ENCODE peak calls at places on chromosomes 1 and 21, in five cellular contexts. A, G, X, S and C are unnamed samples.

GRCh38 chr1:242209063-242209462 is 210.2 kb upstream of the MAP1LC3C start:
- DNase-seq in X (no peak), G (no peak), A (no peak), S (no peak), C (no peak)

GRCh38 chr1:31748265-31748859 is 15.8 kb downstream of the ADGRB2 start:
- DNase-seq in X (no peak), G (no peak), A (no peak), S (no peak), C (no peak)

GRCh38 chr1:89548486-89548857 is 23.8 kb downstream of the LRRC8B start:
- DNase-seq in A (no peak), G (no peak), S (no peak), X (no peak), C (no peak)

GRCh38 chr1:3453891-3454810 is at the start of gene ARHGEF16:
- DNase-seq in A (no peak), G (peak), X (no peak), S (no peak), C (no peak)

GRCh38 chr1:21013510-21013909 is 163.2 kb downstream of the EIF4G3 start:
- DNase-seq in G (no peak), S (no peak), A (no peak), X (no peak), C (no peak)

GRCh38 chr21:17613242-17613676 is 558 bp upstream of the BTG3 start:
- DNase-seq in A (peak), X (peak), S (no peak), G (no peak), C (no peak)

GRCh38 chr1:28927442-28928305 is 13.3 kb downstream of the EPB41 start:
- DNase-seq in G (no peak), S (no peak), A (no peak), X (no peak), C (no peak)

GRCh38 chr21:39057121-39057520 is 126.1 kb downstream of the PSMG1 start:
- DNase-seq in X (no peak), S (no peak), G (no peak), A (no peak), C (no peak)

GRCh38 chr1:234933475-234933874 is 195.2 kb downstream of the TOMM20 start:
- DNase-seq in S (no peak), G (peak), A (peak), X (peak), C (no peak)

GRCh38 chr1:181318022-181318857 is 165.1 kb upstream of the CACNA1E start:
- DNase-seq in S (no peak), A (no peak), G (peak), X (no peak), C (no peak)

GRCh38 chr1:226732856-226733291 is 6.2 kb downstream of the ITPKB start:
- DNase-seq in S (no peak), X (peak), G (no peak), A (no peak), C (no peak)

GRCh38 chr1:205714190-205714905 is 34.0 kb upstream of the SLC45A3 start:
- DNase-seq in G (no peak), A (no peak), X (no peak), S (no peak), C (no peak)

GRCh38 chr21:34039678-34040382 is 33.5 kb upstream of the MRPS6 start:
- DNase-seq in S (no peak), A (no peak), X (no peak), G (no peak), C (no peak)

GRCh38 chr1:46183119-46183842 is 7.0 kb upstream of the P3R3URF start:
- DNase-seq in G (peak), S (peak), A (no peak), X (no peak), C (no peak)

GRCh38 chr21:37574316-37574715 is 207.7 kb downstream of the DYRK1A start:
- DNase-seq in G (no peak), A (no peak), X (no peak), S (no peak), C (no peak)

GRCh38 chr1:151013518-151013917 is 5.3 kb downstream of the PRUNE1 start:
- DNase-seq in S (no peak), X (no peak), G (no peak), A (no peak), C (no peak)

GRCh38 chr21:33780631-33781030 is 135.0 kb downstream of the ATP5PO start:
- DNase-seq in G (no peak), S (no peak), A (no peak), X (no peak), C (no peak)

GRCh38 chr21:33135925-33136324 is 66.0 kb downstream of the OLIG1 start:
- DNase-seq in S (no peak), G (no peak), X (no peak), A (no peak), C (no peak)

GRCh38 chr21:43912910-43913309 is 47.9 kb downstream of the AGPAT3 start:
- DNase-seq in G (no peak), S (no peak), A (no peak), X (no peak), C (no peak)

GRCh38 chr1:242242983-242243382 is 244.1 kb upstream of the MAP1LC3C start:
- DNase-seq in G (no peak), X (peak), S (no peak), A (no peak), C (no peak)

GRCh38 chr1:150609726-150610125 is 19.7 kb downstream of the ENSA start:
- DNase-seq in X (no peak), A (no peak), G (no peak), S (no peak), C (no peak)

GRCh38 chr1:54095543-54096286 is 42.3 kb downstream of the TCEANC2 start:
- DNase-seq in G (no peak), A (no peak), S (no peak), X (no peak), C (no peak)

GRCh38 chr1:156356875-156357534 is 12.0 kb upstream of the RHBG start:
- DNase-seq in S (no peak), X (no peak), A (peak), G (peak), C (no peak)

GRCh38 chr1:6454856-6455751 is 10.9 kb downstream of the TNFRSF25 start:
- DNase-seq in X (no peak), A (no peak), G (peak), S (no peak), C (no peak)

GRCh38 chr21:42925114-42925907 is at the start of gene ERVH48-1:
- DNase-seq in X (no peak), S (no peak), G (peak), A (no peak), C (no peak)

GRCh38 chr1:93680121-93681094 is 1.2 kb downstream of the BCAR3 start:
- DNase-seq in S (no peak), A (peak), X (peak), G (peak), C (no peak)

GRCh38 chr1:214331827-214332423 is 51.0 kb downstream of the SMYD2 start:
- DNase-seq in S (no peak), A (peak), G (peak), X (peak), C (no peak)

GRCh38 chr1:7322283-7322785 is 448.8 kb upstream of the VAMP3 start:
- DNase-seq in S (no peak), G (no peak), X (no peak), A (no peak), C (no peak)

GRCh38 chr1:53037159-53037558 is 24.9 kb upstream of the PODN start:
- DNase-seq in X (no peak), G (no peak), A (no peak), S (no peak), C (no peak)

GRCh38 chr1:203557390-203557789 is 63.4 kb downstream of the OPTC start:
- DNase-seq in X (no peak), G (no peak), S (no peak), A (no peak), C (no peak)

GRCh38 chr21:42084079-42084478 is 13.0 kb downstream of the UMODL1 start:
- DNase-seq in A (no peak), X (no peak), G (no peak), S (no peak), C (no peak)

GRCh38 chr1:157173900-157174410 is 35.8 kb upstream of the ETV3 start:
- DNase-seq in G (no peak), S (no peak), X (no peak), A (no peak), C (no peak)

GRCh38 chr1:171663036-171663853 is 10.8 kb upstream of the MYOC start:
- DNase-seq in X (no peak), G (no peak), A (no peak), S (no peak), C (no peak)

GRCh38 chr21:44496900-44497550 is 41.7 kb downstream of the LRRC3 start:
- DNase-seq in A (no peak), S (no peak), X (peak), G (no peak), C (no peak)

GRCh38 chr1:92516574-92516973 is 29.8 kb upstream of the GFI1 start:
- DNase-seq in A (no peak), S (no peak), G (no peak), X (no peak), C (no peak)

GRCh38 chr1:247373721-247374141 is 42.1 kb upstream of the ZNF496 start:
- DNase-seq in X (peak), G (peak), A (peak), S (no peak), C (no peak)